ENCODE peak calls at places on chromosomes 2 and 18, in ten cellular contexts. U is pancreas; V is prostate gland; K is A673; W is CD4-positive, alpha-beta memory T cell; I is aorta; E is mucosa of descending colon; S is heart left ventricle; T is lung; N is sigmoid colon. L is an unnamed sample.

GRCh38 chr2:236601306-236602202 is 31.9 kb downstream of the ACKR3 start:
- DNase-seq in S (no peak), K (no peak), V (no peak), W (no peak), I (no peak), N (no peak), U (no peak), T (no peak), E (no peak), L (no peak)

GRCh38 chr2:230895536-230896345 is 29.3 kb downstream of the GPR55 start:
- DNase-seq in V (no peak), U (no peak), S (no peak), E (peak; percentile 86), T (no peak), N (peak; percentile 46), W (no peak), K (no peak), I (peak; percentile 40), L (peak; percentile 44)

GRCh38 chr18:65436430-65436829 is 314.4 kb upstream of the CDH7 start:
- DNase-seq in K (no peak), T (no peak), U (no peak), W (no peak), E (no peak), S (no peak), V (no peak), N (no peak), I (no peak), L (no peak)

GRCh38 chr2:142824756-142825155 is 52.7 kb upstream of the KYNU start:
- DNase-seq in I (no peak), U (no peak), N (no peak), E (no peak), T (no peak), S (no peak), V (no peak), W (no peak), K (no peak), L (no peak)

GRCh38 chr2:135175177-135175576 is 123.1 kb downstream of the RAB3GAP1 start:
- DNase-seq in V (no peak), S (no peak), U (peak; percentile 50), I (no peak), E (no peak), W (no peak), K (no peak), T (no peak), N (no peak), L (no peak)

GRCh38 chr18:55477537-55478300 is 110.3 kb downstream of the TCF4 start:
- DNase-seq in I (no peak), W (peak; percentile 8), K (no peak), V (peak; percentile 29), E (peak; percentile 9), U (no peak), T (no peak), S (no peak), N (no peak), L (no peak)

GRCh38 chr2:169012812-169013627 is 18.1 kb downstream of the ABCB11 start:
- DNase-seq in W (no peak), T (no peak), U (no peak), E (no peak), S (no peak), I (no peak), V (no peak), N (no peak), K (no peak), L (no peak)

GRCh38 chr2:50051374-50051773 is 897.1 kb upstream of the FSHR start:
- DNase-seq in K (no peak), N (no peak), E (no peak), U (no peak), V (no peak), S (no peak), I (no peak), T (no peak), W (no peak), L (no peak)

GRCh38 chr2:69514406-69514805 is 77.2 kb upstream of the NFU1 start:
- DNase-seq in W (no peak), N (no peak), S (no peak), K (peak; percentile 5), E (no peak), V (no peak), I (no peak), U (no peak), T (peak; percentile 29), L (no peak)

GRCh38 chr18:75654928-75655745 is 227.6 kb upstream of the SMIM21 start:
- DNase-seq in K (peak; percentile 36), V (no peak), T (no peak), S (no peak), E (peak; percentile 13), I (no peak), N (no peak), W (no peak), U (no peak), L (no peak)

GRCh38 chr18:26225022-26225693 is 1.1 kb upstream of the TAF4B start:
- DNase-seq in K (no peak), W (no peak), I (no peak), U (no peak), S (no peak), T (no peak), N (no peak), E (no peak), V (no peak), L (no peak)
- H3K4me3 ChIP-seq in K (no peak overlapping the region), W (no peak overlapping the region), I (no peak overlapping the region), U (no peak overlapping the region), S (no peak overlapping the region), T (no peak overlapping the region), N (no peak overlapping the region), E (no peak overlapping the region), V (no peak overlapping the region), L (no peak overlapping the region)

GRCh38 chr18:36020174-36020711 is 47.1 kb downstream of the RPRD1A start:
- DNase-seq in T (no peak), W (no peak), E (no peak), I (no peak), V (no peak), N (no peak), U (no peak), K (no peak), S (no peak), L (no peak)
- H3K4me1 ChIP-seq in T (no peaks in the 10 kb centered on the region), W (no peaks in the 10 kb centered on the region), E (no peaks in the 10 kb centered on the region), I (no peaks in the 10 kb centered on the region), V (peaks cover 5% of the 10 kb centered on the region), N (no peaks in the 10 kb centered on the region), U (no peaks in the 10 kb centered on the region), K (peaks cover 5% of the 10 kb centered on the region), S (no peaks in the 10 kb centered on the region), L (no peaks in the 10 kb centered on the region)

GRCh38 chr2:226970362-226970761 is 134.5 kb downstream of the RHBDD1 start:
- DNase-seq in W (no peak), S (no peak), V (no peak), E (no peak), K (no peak), U (no peak), T (no peak), I (no peak), N (no peak), L (no peak)
- H3K4me3 ChIP-seq in W (no peak overlapping the region), S (no peak overlapping the region), V (no peak overlapping the region), E (no peak overlapping the region), K (no peak overlapping the region), U (no peak overlapping the region), T (no peak overlapping the region), I (no peak overlapping the region), N (peak overlapping the region; percentile 6), L (no peak overlapping the region)

DNA sequence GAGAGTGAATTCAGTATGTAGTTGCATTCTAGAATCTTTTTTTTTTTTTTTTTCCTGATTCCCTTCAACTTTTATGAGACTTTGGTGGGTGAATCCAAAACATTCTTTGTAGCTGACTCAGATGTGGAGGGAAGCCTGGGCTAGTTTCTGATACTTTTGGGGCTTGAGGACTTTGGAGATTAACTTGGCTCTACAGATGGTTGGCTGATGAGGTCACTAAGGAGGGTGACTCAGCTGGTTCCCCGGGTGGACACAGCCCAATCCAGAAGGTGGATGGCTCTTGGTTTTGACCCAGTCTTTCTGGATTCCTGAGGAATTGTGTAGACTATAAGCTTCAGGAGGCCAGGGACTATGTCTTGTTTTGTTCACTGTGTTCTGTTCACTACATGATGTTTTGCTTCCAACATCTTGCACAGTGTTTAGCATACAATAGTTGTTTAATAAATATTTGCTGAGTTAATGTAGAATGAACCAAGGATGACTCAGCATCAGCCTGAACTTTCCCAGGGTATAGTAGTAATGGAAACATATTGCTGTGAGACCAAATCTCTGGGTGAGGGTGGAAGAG is 30.5 kb downstream of the LAMA3 start:
- DNase-seq in V (no peak), I (no peak), N (no peak), W (no peak), S (no peak), U (no peak), T (peak; percentile 61), K (peak; percentile 72), E (no peak), L (no peak)
- H3K4me1 ChIP-seq in V (no peaks in the 10 kb centered on the region), I (no peaks in the 10 kb centered on the region), N (peaks cover 13% of the 10 kb centered on the region), W (no peaks in the 10 kb centered on the region), S (no peaks in the 10 kb centered on the region), U (no peaks in the 10 kb centered on the region), T (no peaks in the 10 kb centered on the region), K (peaks cover 9% of the 10 kb centered on the region), E (no peaks in the 10 kb centered on the region), L (peaks cover 55% of the 10 kb centered on the region)

DNA sequence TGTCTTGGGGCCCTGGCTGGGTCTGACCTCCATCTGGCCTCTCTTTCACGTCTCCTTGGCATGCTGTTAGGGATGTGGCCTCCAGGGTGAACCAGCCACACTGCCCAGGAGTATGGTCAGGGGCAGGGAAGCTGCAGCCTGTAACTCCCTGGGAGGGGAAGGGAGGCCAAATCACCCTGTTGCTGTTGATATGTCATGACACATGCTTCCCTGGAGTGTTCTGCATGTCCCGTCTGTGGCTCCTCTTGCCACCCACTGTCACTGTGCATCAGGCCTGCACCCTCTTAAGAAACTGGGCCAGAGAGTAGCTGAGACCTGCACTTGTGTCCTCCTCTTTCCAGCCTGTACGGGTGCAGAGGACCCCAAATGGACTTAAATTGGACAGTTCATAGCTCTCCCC is 221.3 kb downstream of the FHOD3 start:
- DNase-seq in T (no peak), N (no peak), K (no peak), E (no peak), V (no peak), W (no peak), U (no peak), S (no peak), I (no peak), L (no peak)
- H3K4me3 ChIP-seq in T (no peak overlapping the region), N (no peak overlapping the region), K (no peak overlapping the region), E (no peak overlapping the region), V (no peak overlapping the region), W (no peak overlapping the region), U (no peak overlapping the region), S (no peak overlapping the region), I (no peak overlapping the region), L (no peak overlapping the region)

DNA sequence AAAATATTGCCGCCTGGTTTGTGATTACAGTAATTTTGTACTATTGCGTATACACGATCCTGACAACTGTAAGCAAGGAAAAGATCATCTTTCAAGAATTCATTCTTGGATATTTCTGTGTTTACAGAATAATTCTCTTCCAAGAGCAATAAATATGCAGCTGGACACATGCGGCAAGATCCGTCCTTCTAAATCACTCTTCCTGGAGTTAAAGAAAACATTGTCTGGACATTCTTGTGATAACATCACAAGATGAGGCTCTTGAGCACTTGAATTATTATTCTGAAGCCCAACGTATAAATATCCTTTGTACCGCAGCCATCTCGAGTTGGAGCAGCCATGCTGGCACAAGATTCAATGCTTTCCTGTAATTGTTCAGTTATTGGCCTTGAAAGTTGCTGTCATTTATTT is 9.9 kb downstream of the FHL2 start:
- DNase-seq in W (no peak), S (no peak), T (no peak), V (no peak), U (no peak), E (no peak), N (no peak), K (no peak), I (no peak), L (no peak)
- H3K4me1 ChIP-seq in W (no peaks in the 10 kb centered on the region), S (peaks cover 34% of the 10 kb centered on the region), T (peaks cover 21% of the 10 kb centered on the region), V (peaks cover 5% of the 10 kb centered on the region), U (no peaks in the 10 kb centered on the region), E (peaks cover 38% of the 10 kb centered on the region), N (peaks cover 29% of the 10 kb centered on the region), K (no peaks in the 10 kb centered on the region), I (peaks cover 3% of the 10 kb centered on the region), L (peaks cover 19% of the 10 kb centered on the region)

GRCh38 chr2:160472839-160473251 is 20.8 kb downstream of the RBMS1 start:
- DNase-seq in V (no peak), N (no peak), T (no peak), W (no peak), I (no peak), U (no peak), S (no peak), E (no peak), K (peak; percentile 47), L (no peak)
- H3K4me3 ChIP-seq in V (no peak overlapping the region), N (no peak overlapping the region), T (no peak overlapping the region), W (no peak overlapping the region), I (no peak overlapping the region), U (no peak overlapping the region), S (no peak overlapping the region), E (no peak overlapping the region), K (peak overlapping the region; percentile 25), L (no peak overlapping the region)